ENCODE peak calls at places on chromosomes 6 and 20, in seven cellular contexts. H is neural progenitor cell, V is lower lobe of right lung, A is astrocyte, U is right lobe of liver, P is sigmoid colon, S is upper lobe of right lung. C is an unnamed sample. For H3K4me1, the result is how much of the 10 kb centered on the place peaks cover.

GRCh38 chr6:54980511-54981275 is 134.1 kb downstream of the FAM83B start:
- DNase-seq in H (no peak), V (no peak), A (peak), U (no peak), P (no peak), S (no peak), C (no peak)

GRCh38 chr20:41050361-41051019 is 21.9 kb downstream of the TOP1 start:
- DNase-seq in H (no peak), V (no peak), A (peak), U (no peak), P (no peak), S (no peak), C (no peak)

GRCh38 chr6:168678588-168678987 is 237.6 kb downstream of the SMOC2 start:
- DNase-seq in H (no peak), V (no peak), A (no peak), U (no peak), P (no peak), S (peak), C (no peak)

GRCh38 chr6:119323478-119323877 is 26.1 kb downstream of the MAN1A1 start:
- DNase-seq in H (no peak), V (no peak), A (peak), U (no peak), P (no peak), S (no peak), C (no peak)

GRCh38 chr20:48294196-48294595 is 508.9 kb upstream of the SULF2 start:
- DNase-seq in H (no peak), V (no peak), A (peak), U (no peak), P (no peak), S (no peak), C (no peak)

GRCh38 chr6:131065112-131065823 is 2.2 kb upstream of the EPB41L2 start:
- DNase-seq in H (no peak), V (no peak), A (no peak), U (no peak), P (no peak), S (no peak), C (no peak)

GRCh38 chr6:84411060-84411629 is 183.7 kb upstream of the CEP162 start:
- DNase-seq in H (no peak), V (no peak), A (peak), U (no peak), P (no peak), S (no peak), C (no peak)

GRCh38 chr6:160487116-160487515 is 138.9 kb downstream of the SLC22A3 start:
- DNase-seq in H (no peak), V (no peak), A (no peak), U (no peak), P (no peak), S (no peak), C (no peak)

GRCh38 chr20:24798930-24799705 is 150.0 kb upstream of the CST7 start:
- DNase-seq in H (no peak), V (peak), A (peak), U (no peak), P (no peak), S (no peak), C (no peak)

GRCh38 chr6:7146079-7146828 is 38.5 kb downstream of the RREB1 start:
- DNase-seq in H (no peak), V (peak), A (peak), U (peak), P (peak), S (peak), C (no peak)
- H3K4me1 ChIP-seq in H (half or more), V (half or more), A (under half), U (under half), P (half or more), S (half or more), C (half or more)

GRCh38 chr20:5570031-5570430 is 180.2 kb upstream of the SHLD1 start:
- DNase-seq in H (no peak), V (no peak), A (no peak), U (no peak), P (no peak), S (no peak), C (no peak)

GRCh38 chr20:5569021-5569420 is 181.2 kb upstream of the SHLD1 start:
- DNase-seq in H (no peak), V (no peak), A (peak), U (no peak), P (no peak), S (no peak), C (no peak)

GRCh38 chr20:5570442-5570841 is 179.8 kb upstream of the SHLD1 start:
- DNase-seq in H (no peak), V (no peak), A (no peak), U (no peak), P (no peak), S (no peak), C (no peak)

DNA sequence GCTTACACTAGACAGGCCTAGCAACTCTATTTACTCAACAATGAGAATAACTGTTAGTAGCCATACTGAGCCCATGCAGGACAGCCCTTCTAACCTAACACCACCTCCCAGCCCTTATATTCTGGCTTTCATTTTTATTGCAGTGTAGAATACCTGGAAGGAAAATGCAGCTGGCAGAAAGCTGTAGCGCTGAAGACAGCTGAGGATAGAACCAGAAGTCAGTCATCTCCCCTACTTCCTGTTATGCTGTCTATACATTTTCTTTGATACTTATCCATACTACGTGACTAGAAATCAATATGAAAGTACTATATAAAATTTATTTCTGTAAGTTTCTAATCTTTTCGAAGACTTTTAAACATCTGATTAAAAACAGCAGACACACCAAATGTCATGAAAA is 182.6 kb upstream of the SHLD1 start:
- DNase-seq in H (no peak), V (no peak), A (no peak), U (no peak), P (no peak), S (no peak), C (no peak)
- H3K4me3 ChIP-seq in H (no peak), V (no peak), A (no peak), U (no peak), P (no peak), S (no peak), C (no peak)

GRCh38 chr6:15503346-15503680 is 159.5 kb downstream of the DTNBP1 start:
- DNase-seq in H (no peak), V (no peak), A (no peak), U (no peak), P (peak), S (no peak), C (no peak)
- H3K4me1 ChIP-seq in H (under half), V (under half), A (under half), U (under half), P (under half), S (under half), C (under half)

GRCh38 chr6:35778437-35778836 is 2.0 kb downstream of the CLPSL2 start:
- DNase-seq in H (no peak), V (no peak), A (no peak), U (no peak), P (no peak), S (peak), C (no peak)
- H3K4me3 ChIP-seq in H (no peak), V (no peak), A (no peak), U (no peak), P (no peak), S (no peak), C (no peak)

GRCh38 chr6:86685230-86685797 is 252.0 kb upstream of the HTR1E start:
- DNase-seq in H (no peak), V (no peak), A (no peak), U (no peak), P (no peak), S (no peak), C (no peak)

GRCh38 chr6:86683132-86683908 is 254.0 kb upstream of the HTR1E start:
- DNase-seq in H (no peak), V (no peak), A (no peak), U (no peak), P (no peak), S (no peak), C (no peak)

GRCh38 chr6:86686496-86686895 is 250.8 kb upstream of the HTR1E start:
- DNase-seq in H (no peak), V (no peak), A (no peak), U (no peak), P (no peak), S (no peak), C (no peak)

GRCh38 chr6:86682297-86682696 is 255.0 kb upstream of the HTR1E start:
- DNase-seq in H (no peak), V (no peak), A (no peak), U (no peak), P (no peak), S (no peak), C (no peak)
- H3K4me1 ChIP-seq in H (under half), V (under half), A (under half), U (under half), P (under half), S (under half), C (under half)

GRCh38 chr6:34600796-34601195 is 44.7 kb upstream of the SPDEF start:
- DNase-seq in H (no peak), V (no peak), A (no peak), U (no peak), P (no peak), S (no peak), C (no peak)
- H3K4me3 ChIP-seq in H (no peak), V (no peak), A (no peak), U (no peak), P (no peak), S (no peak), C (no peak)

DNA sequence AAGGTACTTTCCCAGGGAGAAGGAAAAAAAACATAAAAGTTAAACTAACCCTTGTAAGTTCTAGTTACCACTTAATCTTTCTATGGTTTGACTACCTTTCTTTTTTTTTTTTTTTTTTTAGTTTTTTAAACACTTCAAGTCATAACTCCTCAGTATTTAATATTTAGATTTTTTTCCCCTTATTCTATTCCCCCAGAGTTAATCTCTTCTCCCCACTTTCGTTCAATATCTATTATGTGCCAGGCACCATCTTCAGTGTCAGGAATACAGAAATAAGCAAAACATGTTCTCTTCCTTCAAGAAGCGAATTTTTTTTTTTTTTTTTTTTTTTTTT is 62.0 kb upstream of the LOC128125822 start:
- DNase-seq in H (no peak), V (no peak), A (no peak), U (no peak), P (no peak), S (no peak), C (no peak)
- H3K4me1 ChIP-seq in H (under half), V (under half), A (under half), U (under half), P (under half), S (under half), C (under half)

DNA sequence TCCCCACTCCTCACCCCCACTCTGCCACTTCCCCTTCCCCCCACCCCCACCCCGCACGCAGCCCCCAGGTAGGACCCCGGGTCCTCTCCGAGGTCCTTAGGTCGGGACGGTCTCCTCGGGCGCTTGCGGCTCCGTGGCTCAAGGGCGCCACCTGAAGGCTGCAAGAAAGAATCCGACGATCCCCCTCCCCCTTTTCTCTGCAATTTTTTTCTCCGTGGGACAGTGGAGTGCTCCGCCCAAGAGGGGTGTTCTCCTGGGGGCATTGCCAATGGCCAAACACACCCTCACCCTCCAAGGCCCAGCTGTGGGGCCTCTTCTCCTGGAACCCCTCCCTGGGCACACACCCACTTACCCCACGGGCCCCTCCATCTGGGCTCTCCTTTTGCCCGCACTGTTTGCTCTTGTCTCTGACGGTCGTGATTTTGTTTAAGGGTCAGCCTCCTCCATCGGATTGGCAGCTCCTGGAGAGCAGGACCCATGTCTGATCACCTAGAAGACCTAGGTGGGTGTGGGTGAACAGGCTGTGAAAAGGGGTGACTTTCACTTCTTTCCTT is 1.1 kb upstream of the TMEM74B start:
- DNase-seq in H (peak), V (peak), A (peak), U (peak), P (no peak), S (peak), C (peak)
- H3K4me3 ChIP-seq in H (peak), V (peak), A (no peak), U (peak), P (peak), S (peak), C (peak)